ENCODE peak calls at places on chromosomes 5 and 9, in five cellular contexts. I, G, D, C and M are unnamed samples.

GRCh38 chr5:21644032-21644431 is 1209.1 kb downstream of the CDH12 start:
- DNase-seq in I (no peak), G (no peak), D (no peak), C (no peak), M (no peak)

GRCh38 chr9:115553082-115553481 is 435.1 kb upstream of the TNC start:
- DNase-seq in I (no peak), G (no peak), D (no peak), C (no peak), M (no peak)

GRCh38 chr5:912356-913091 is 19.8 kb downstream of the TRIP13 start:
- DNase-seq in I (no peak), G (no peak), D (no peak), C (peak; percentile 98), M (no peak)

GRCh38 chr9:83445703-83446102 is 92.5 kb downstream of the FRMD3 start:
- DNase-seq in I (no peak), G (no peak), D (no peak), C (no peak), M (no peak)

GRCh38 chr9:72271617-72272478 is 93.2 kb downstream of the ZFAND5 start:
- DNase-seq in I (peak; percentile 46), G (peak; percentile 50), D (peak; percentile 66), C (peak; percentile 47), M (no peak)

GRCh38 chr9:92664394-92665152 is 5.4 kb downstream of the IPPK start:
- DNase-seq in I (no peak), G (no peak), D (no peak), C (no peak), M (no peak)

GRCh38 chr9:98795295-98795955 is 930 bp downstream of the ANKS6 start:
- DNase-seq in I (no peak), G (no peak), D (no peak), C (no peak), M (no peak)

GRCh38 chr5:125006011-125006685 is 259.7 kb upstream of the ZNF608 start:
- DNase-seq in I (no peak), G (no peak), D (no peak), C (no peak), M (peak; percentile 71)

GRCh38 chr9:127074561-127075548 is 47.6 kb downstream of the ANGPTL2 start:
- DNase-seq in I (no peak), G (no peak), D (no peak), C (no peak), M (no peak)

GRCh38 chr5:42813533-42813932 is 1.8 kb upstream of the SELENOP start:
- DNase-seq in I (peak; percentile 59), G (no peak), D (no peak), C (no peak), M (no peak)

GRCh38 chr9:132583584-132584304 is 1.3 kb downstream of the BARHL1 start:
- DNase-seq in I (no peak), G (no peak), D (no peak), C (no peak), M (no peak)

GRCh38 chr9:34085581-34086500 is 37.2 kb upstream of the UBAP2 start:
- DNase-seq in I (no peak), G (no peak), D (no peak), C (no peak), M (no peak)

GRCh38 chr9:113875420-113875916 is 641 bp upstream of the ZNF618 start:
- DNase-seq in I (no peak), G (no peak), D (no peak), C (no peak), M (no peak)

GRCh38 chr5:36606437-36607113 is at the start of gene SLC1A3:
- DNase-seq in I (no peak), G (no peak), D (no peak), C (peak; percentile 74), M (peak; percentile 28)

GRCh38 chr9:132694144-132694543 is 23.9 kb downstream of the GTF3C4 start:
- DNase-seq in I (no peak), G (no peak), D (peak; percentile 27), C (no peak), M (no peak)

GRCh38 chr9:8750639-8751041 is 951.1 kb upstream of the DMAC1 start:
- DNase-seq in I (no peak), G (peak; percentile 16), D (no peak), C (no peak), M (no peak)

GRCh38 chr9:137423810-137424291 is 658 bp downstream of the NOXA1 start:
- DNase-seq in I (no peak), G (no peak), D (peak; percentile 51), C (no peak), M (no peak)

GRCh38 chr5:138033916-138034315 is 1.0 kb upstream of the FAM13B start:
- DNase-seq in I (no peak), G (no peak), D (no peak), C (no peak), M (no peak)

GRCh38 chr5:1062761-1063568 is 48.9 kb downstream of the SLC12A7 start:
- DNase-seq in I (no peak), G (peak; percentile 22), D (no peak), C (no peak), M (no peak)

GRCh38 chr5:180670586-180671359 is 21.4 kb upstream of the FLT4 start:
- DNase-seq in I (peak; percentile 19), G (peak; percentile 61), D (peak; percentile 67), C (peak; percentile 42), M (peak; percentile 15)

GRCh38 chr9:132168347-132168746 is 6.5 kb downstream of the NTNG2 start:
- DNase-seq in I (no peak), G (peak; percentile 85), D (no peak), C (no peak), M (no peak)

GRCh38 chr5:140109050-140109817 is 4.7 kb upstream of the PURA start:
- DNase-seq in I (no peak), G (no peak), D (no peak), C (no peak), M (no peak)

GRCh38 chr5:140109818-140110733 is 3.8 kb upstream of the PURA start:
- DNase-seq in I (no peak), G (no peak), D (no peak), C (no peak), M (no peak)

GRCh38 chr5:140106805-140107311 is 7.1 kb upstream of the PURA start:
- DNase-seq in I (no peak), G (no peak), D (no peak), C (no peak), M (no peak)

GRCh38 chr5:140107312-140108092 is 6.4 kb upstream of the PURA start:
- DNase-seq in I (peak; percentile 80), G (peak; percentile 95), D (peak; percentile 89), C (peak; percentile 88), M (peak; percentile 68)

GRCh38 chr5:140108093-140109049 is 5.5 kb upstream of the PURA start:
- DNase-seq in I (no peak), G (peak; percentile 58), D (no peak), C (no peak), M (no peak)
- TF ChIP-seq ZBTB33 in I (no peak), G (no peak), D (no peak), C (no peak), M (no peak)

DNA sequence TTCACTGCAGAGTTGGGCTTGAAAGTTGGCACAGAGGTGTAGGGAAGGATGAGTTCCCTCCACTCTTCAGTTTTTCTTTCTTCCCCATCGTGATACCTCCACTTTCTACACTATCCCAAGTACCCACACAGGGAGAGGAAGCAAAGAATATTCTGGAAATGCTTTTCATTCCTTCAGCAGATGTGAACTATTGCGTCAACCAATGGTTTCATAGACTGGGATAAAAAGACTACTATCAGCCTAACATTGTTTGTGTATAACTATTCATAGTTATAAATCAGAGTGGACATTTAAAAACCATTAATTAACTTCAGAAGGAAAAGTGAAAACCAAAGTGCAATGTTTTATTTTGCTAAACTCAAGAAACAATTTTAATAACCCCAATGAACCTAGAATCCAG is 63.6 kb upstream of the MAMDC2 start:
- DNase-seq in I (no peak), G (no peak), D (no peak), C (no peak), M (no peak)
- TF ChIP-seq ZBTB33 in I (no peak), G (no peak), D (no peak), C (no peak), M (no peak)

GRCh38 chr5:146744358-146744757 is 134.2 kb downstream of the PPP2R2B start:
- DNase-seq in I (no peak), G (no peak), D (no peak), C (no peak), M (no peak)
- TF ChIP-seq ZBTB33 in I (no peak), G (no peak), D (no peak), C (no peak), M (no peak)

GRCh38 chr5:168481330-168481788 is 4.9 kb upstream of the RARS1 start:
- DNase-seq in I (peak; percentile 28), G (no peak), D (no peak), C (no peak), M (peak; percentile 93)
- TF ChIP-seq ZBTB33 in I (no peak), G (no peak), D (no peak), C (no peak), M (no peak)

DNA sequence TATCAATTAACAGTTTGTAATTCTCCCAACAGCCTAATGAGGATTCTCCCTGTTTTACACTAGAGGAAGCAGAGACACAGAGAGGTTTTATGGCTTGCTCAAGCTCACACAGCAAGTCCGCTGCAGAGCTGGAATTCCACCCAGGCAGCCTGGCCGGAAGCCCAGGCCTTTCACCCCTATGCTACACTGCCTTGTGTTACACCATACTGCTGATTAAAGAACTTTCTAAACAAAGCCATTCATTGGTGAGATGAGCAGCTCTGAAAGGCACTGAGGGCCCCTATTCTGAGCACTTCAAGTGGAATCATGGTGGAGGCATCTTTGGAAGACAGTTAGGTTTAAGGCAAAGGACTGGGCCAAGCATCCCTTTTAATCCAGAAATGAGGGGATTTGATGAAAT is 14.7 kb upstream of the LARP1 start:
- DNase-seq in I (no peak), G (peak; percentile 38), D (no peak), C (no peak), M (no peak)
- TF ChIP-seq ZBTB33 in I (peak; percentile 64), G (no peak), D (no peak), C (no peak), M (no peak)